ENCODE peak calls at places on chromosome 11, in nine cellular contexts. One of them, this sample, is unnamed.

GRCh38 chr11:78414321-78415051 is 3.1 kb downstream of the GAB2 start:
- DNase-seq in B cell: peak; percentile 32
- DNase-seq in adrenal gland: no peak
- DNase-seq in cardiac fibroblast: peak; percentile 37
- DNase-seq in AG09319: no peak
- DNase-seq in colonic mucosa: no peak
- DNase-seq in left lung: no peak
- DNase-seq in right atrium auricular region: no peak
- DNase-seq in PC-3: peak; percentile 64
- DNase-seq in this sample: no peak

GRCh38 chr11:94895971-94896370 is 77.4 kb downstream of the CWC15 start:
- DNase-seq in B cell: no peak
- DNase-seq in adrenal gland: peak; percentile 18
- DNase-seq in cardiac fibroblast: peak; percentile 47
- DNase-seq in AG09319: no peak
- DNase-seq in colonic mucosa: no peak
- DNase-seq in left lung: no peak
- DNase-seq in right atrium auricular region: peak; percentile 54
- DNase-seq in PC-3: peak; percentile 76
- DNase-seq in this sample: no peak

GRCh38 chr11:33530824-33531223 is 169.8 kb downstream of the C11orf91 start:
- DNase-seq in B cell: no peak
- DNase-seq in adrenal gland: no peak
- DNase-seq in cardiac fibroblast: peak; percentile 43
- DNase-seq in AG09319: no peak
- DNase-seq in colonic mucosa: no peak
- DNase-seq in left lung: no peak
- DNase-seq in right atrium auricular region: no peak
- DNase-seq in PC-3: peak; percentile 38
- DNase-seq in this sample: no peak

GRCh38 chr11:27201454-27202302 is 161.1 kb downstream of the BBOX1 start:
- DNase-seq in B cell: no peak
- DNase-seq in adrenal gland: peak; percentile 93
- DNase-seq in cardiac fibroblast: peak; percentile 74
- DNase-seq in AG09319: no peak
- DNase-seq in colonic mucosa: peak; percentile 97
- DNase-seq in left lung: no peak
- DNase-seq in right atrium auricular region: peak; percentile 91
- DNase-seq in PC-3: peak; percentile 96
- DNase-seq in this sample: no peak

GRCh38 chr11:86740628-86741488 is 59.5 kb upstream of the PRSS23 start:
- DNase-seq in B cell: no peak
- DNase-seq in adrenal gland: peak; percentile 83
- DNase-seq in cardiac fibroblast: peak; percentile 97
- DNase-seq in AG09319: peak; percentile 78
- DNase-seq in colonic mucosa: peak; percentile 31
- DNase-seq in left lung: no peak
- DNase-seq in right atrium auricular region: peak; percentile 85
- DNase-seq in PC-3: peak; percentile 92
- DNase-seq in this sample: no peak

GRCh38 chr11:86040919-86041318 is 28.0 kb downstream of the PICALM start:
- DNase-seq in B cell: no peak
- DNase-seq in adrenal gland: no peak
- DNase-seq in cardiac fibroblast: no peak
- DNase-seq in AG09319: no peak
- DNase-seq in colonic mucosa: no peak
- DNase-seq in left lung: no peak
- DNase-seq in right atrium auricular region: no peak
- DNase-seq in PC-3: no peak
- DNase-seq in this sample: no peak

GRCh38 chr11:68582416-68583046 is 101.8 kb upstream of the GAL start:
- DNase-seq in B cell: no peak
- DNase-seq in adrenal gland: peak; percentile 49
- DNase-seq in cardiac fibroblast: no peak
- DNase-seq in AG09319: no peak
- DNase-seq in colonic mucosa: no peak
- DNase-seq in left lung: no peak
- DNase-seq in right atrium auricular region: no peak
- DNase-seq in PC-3: no peak
- DNase-seq in this sample: no peak

GRCh38 chr11:113475160-113475761 is at the start of gene DRD2:
- DNase-seq in B cell: no peak
- DNase-seq in adrenal gland: peak; percentile 18
- DNase-seq in cardiac fibroblast: peak; percentile 7
- DNase-seq in AG09319: no peak
- DNase-seq in colonic mucosa: no peak
- DNase-seq in left lung: peak; percentile 74
- DNase-seq in right atrium auricular region: no peak
- DNase-seq in PC-3: no peak
- DNase-seq in this sample: peak; percentile 84

GRCh38 chr11:57885298-57886035 is 123.9 kb downstream of the CTNND1 start:
- DNase-seq in B cell: no peak
- DNase-seq in adrenal gland: peak; percentile 9
- DNase-seq in cardiac fibroblast: peak; percentile 1
- DNase-seq in AG09319: no peak
- DNase-seq in colonic mucosa: no peak
- DNase-seq in left lung: no peak
- DNase-seq in right atrium auricular region: no peak
- DNase-seq in PC-3: peak; percentile 51
- DNase-seq in this sample: peak; percentile 38

GRCh38 chr11:119432484-119433368 is 9.8 kb upstream of the THY1 start:
- DNase-seq in B cell: no peak
- DNase-seq in adrenal gland: peak; percentile 33
- DNase-seq in cardiac fibroblast: peak; percentile 89
- DNase-seq in AG09319: peak; percentile 56
- DNase-seq in colonic mucosa: no peak
- DNase-seq in left lung: peak; percentile 68
- DNase-seq in right atrium auricular region: no peak
- DNase-seq in PC-3: peak; percentile 68
- DNase-seq in this sample: no peak

GRCh38 chr11:117443269-117444186 is 115.9 kb downstream of the CEP164 start:
- DNase-seq in B cell: no peak
- DNase-seq in adrenal gland: peak; percentile 55
- DNase-seq in cardiac fibroblast: peak; percentile 51
- DNase-seq in AG09319: no peak
- DNase-seq in colonic mucosa: peak; percentile 27
- DNase-seq in left lung: no peak
- DNase-seq in right atrium auricular region: peak; percentile 65
- DNase-seq in PC-3: peak; percentile 55
- DNase-seq in this sample: no peak
- TF ChIP-seq CTCF in B cell: no peak
- TF ChIP-seq CTCF in adrenal gland: peak; percentile 57
- TF ChIP-seq CTCF in cardiac fibroblast: peak; percentile 50
- TF ChIP-seq CTCF in AG09319: peak; percentile 39
- TF ChIP-seq CTCF in colonic mucosa: no peak
- TF ChIP-seq CTCF in left lung: peak; percentile 28
- TF ChIP-seq CTCF in right atrium auricular region: peak; percentile 34
- TF ChIP-seq CTCF in PC-3: peak; percentile 66
- TF ChIP-seq CTCF in this sample: peak; percentile 29

GRCh38 chr11:35412285-35412684 is 7.1 kb downstream of the SLC1A2 start:
- DNase-seq in B cell: no peak
- DNase-seq in adrenal gland: no peak
- DNase-seq in cardiac fibroblast: peak; percentile 11
- DNase-seq in AG09319: no peak
- DNase-seq in colonic mucosa: no peak
- DNase-seq in left lung: no peak
- DNase-seq in right atrium auricular region: no peak
- DNase-seq in PC-3: peak; percentile 32
- DNase-seq in this sample: no peak
- TF ChIP-seq CTCF in B cell: peak; percentile 43
- TF ChIP-seq CTCF in adrenal gland: peak; percentile 12
- TF ChIP-seq CTCF in cardiac fibroblast: peak; percentile 36
- TF ChIP-seq CTCF in AG09319: peak; percentile 44
- TF ChIP-seq CTCF in colonic mucosa: no peak
- TF ChIP-seq CTCF in left lung: peak; percentile 14
- TF ChIP-seq CTCF in right atrium auricular region: peak; percentile 21
- TF ChIP-seq CTCF in PC-3: peak; percentile 76
- TF ChIP-seq CTCF in this sample: peak; percentile 68

DNA sequence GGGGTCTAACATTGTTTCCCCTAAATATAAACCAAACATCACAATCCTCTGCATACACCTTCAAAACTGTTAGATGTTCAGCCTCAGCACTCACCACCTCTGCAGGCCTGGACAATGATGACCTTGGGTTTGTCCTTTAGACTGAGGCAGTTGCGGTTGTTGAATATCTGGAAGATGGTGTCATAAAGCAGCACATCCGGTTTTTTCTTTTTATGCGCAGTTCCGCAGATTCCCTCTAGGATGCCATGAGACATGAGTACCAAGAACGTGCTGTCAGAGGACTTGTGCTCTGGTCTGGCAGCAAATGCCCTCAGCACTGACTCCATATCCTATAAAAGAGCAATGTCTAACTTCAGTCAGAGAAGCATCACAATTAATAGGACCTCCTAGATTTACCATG is 22.8 kb downstream of the CASP5 start:
- DNase-seq in B cell: peak; percentile 26
- DNase-seq in adrenal gland: no peak
- DNase-seq in cardiac fibroblast: no peak
- DNase-seq in AG09319: no peak
- DNase-seq in colonic mucosa: no peak
- DNase-seq in left lung: no peak
- DNase-seq in right atrium auricular region: no peak
- DNase-seq in PC-3: peak; percentile 48
- DNase-seq in this sample: no peak
- TF ChIP-seq CTCF in B cell: no peak
- TF ChIP-seq CTCF in adrenal gland: no peak
- TF ChIP-seq CTCF in cardiac fibroblast: peak; percentile 19
- TF ChIP-seq CTCF in AG09319: no peak
- TF ChIP-seq CTCF in colonic mucosa: no peak
- TF ChIP-seq CTCF in left lung: no peak
- TF ChIP-seq CTCF in right atrium auricular region: no peak
- TF ChIP-seq CTCF in PC-3: peak; percentile 21
- TF ChIP-seq CTCF in this sample: no peak

GRCh38 chr11:44315947-44316387 is 6.0 kb upstream of the ALX4 start:
- DNase-seq in B cell: no peak
- DNase-seq in adrenal gland: no peak
- DNase-seq in cardiac fibroblast: peak; percentile 42
- DNase-seq in AG09319: no peak
- DNase-seq in colonic mucosa: no peak
- DNase-seq in left lung: no peak
- DNase-seq in right atrium auricular region: no peak
- DNase-seq in PC-3: no peak
- DNase-seq in this sample: no peak
- TF ChIP-seq CTCF in B cell: no peak
- TF ChIP-seq CTCF in adrenal gland: no peak
- TF ChIP-seq CTCF in cardiac fibroblast: no peak
- TF ChIP-seq CTCF in AG09319: peak; percentile 2
- TF ChIP-seq CTCF in colonic mucosa: no peak
- TF ChIP-seq CTCF in left lung: no peak
- TF ChIP-seq CTCF in right atrium auricular region: no peak
- TF ChIP-seq CTCF in PC-3: no peak
- TF ChIP-seq CTCF in this sample: peak; percentile 27

DNA sequence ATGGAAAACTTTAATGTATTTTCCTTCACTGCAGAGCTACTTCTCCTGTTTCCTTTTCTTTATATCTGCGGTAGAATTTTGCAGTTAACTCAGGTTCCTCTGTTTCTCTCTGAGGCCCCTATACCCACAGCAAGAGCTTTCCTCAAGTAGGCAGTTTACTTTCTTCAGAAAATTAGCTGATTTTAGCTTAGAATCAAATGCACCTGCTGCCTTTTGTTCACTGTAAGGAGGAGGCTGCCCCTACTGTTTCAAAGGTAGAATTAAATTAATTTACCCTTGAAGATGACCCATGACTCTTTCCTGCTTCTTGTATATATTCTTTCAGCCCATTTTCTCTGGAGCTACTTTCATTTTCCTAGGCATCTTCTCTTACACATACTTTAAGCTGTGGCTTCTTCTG is 68.7 kb upstream of the GDPD4 start:
- DNase-seq in B cell: no peak
- DNase-seq in adrenal gland: no peak
- DNase-seq in cardiac fibroblast: no peak
- DNase-seq in AG09319: no peak
- DNase-seq in colonic mucosa: no peak
- DNase-seq in left lung: no peak
- DNase-seq in right atrium auricular region: no peak
- DNase-seq in PC-3: no peak
- DNase-seq in this sample: no peak
- TF ChIP-seq CTCF in B cell: no peak
- TF ChIP-seq CTCF in adrenal gland: peak; percentile 3
- TF ChIP-seq CTCF in cardiac fibroblast: no peak
- TF ChIP-seq CTCF in AG09319: no peak
- TF ChIP-seq CTCF in colonic mucosa: no peak
- TF ChIP-seq CTCF in left lung: no peak
- TF ChIP-seq CTCF in right atrium auricular region: no peak
- TF ChIP-seq CTCF in PC-3: peak; percentile 55
- TF ChIP-seq CTCF in this sample: no peak

GRCh38 chr11:75577198-75577597 is 15.1 kb downstream of the SERPINH1 start:
- DNase-seq in B cell: no peak
- DNase-seq in adrenal gland: peak; percentile 78
- DNase-seq in cardiac fibroblast: peak; percentile 41
- DNase-seq in AG09319: no peak
- DNase-seq in colonic mucosa: peak; percentile 58
- DNase-seq in left lung: no peak
- DNase-seq in right atrium auricular region: no peak
- DNase-seq in PC-3: peak; percentile 68
- DNase-seq in this sample: no peak

GRCh38 chr11:75576017-75576416 is 14.0 kb downstream of the SERPINH1 start:
- DNase-seq in B cell: no peak
- DNase-seq in adrenal gland: no peak
- DNase-seq in cardiac fibroblast: no peak
- DNase-seq in AG09319: no peak
- DNase-seq in colonic mucosa: no peak
- DNase-seq in left lung: no peak
- DNase-seq in right atrium auricular region: no peak
- DNase-seq in PC-3: no peak
- DNase-seq in this sample: no peak

GRCh38 chr11:75576445-75577049 is 14.5 kb downstream of the SERPINH1 start:
- DNase-seq in B cell: peak; percentile 84
- DNase-seq in adrenal gland: no peak
- DNase-seq in cardiac fibroblast: peak; percentile 78
- DNase-seq in AG09319: no peak
- DNase-seq in colonic mucosa: no peak
- DNase-seq in left lung: peak; percentile 88
- DNase-seq in right atrium auricular region: no peak
- DNase-seq in PC-3: no peak
- DNase-seq in this sample: peak; percentile 89

GRCh38 chr11:75572744-75573143 is 10.7 kb downstream of the SERPINH1 start:
- DNase-seq in B cell: no peak
- DNase-seq in adrenal gland: no peak
- DNase-seq in cardiac fibroblast: no peak
- DNase-seq in AG09319: no peak
- DNase-seq in colonic mucosa: no peak
- DNase-seq in left lung: peak; percentile 30
- DNase-seq in right atrium auricular region: no peak
- DNase-seq in PC-3: no peak
- DNase-seq in this sample: no peak

DNA sequence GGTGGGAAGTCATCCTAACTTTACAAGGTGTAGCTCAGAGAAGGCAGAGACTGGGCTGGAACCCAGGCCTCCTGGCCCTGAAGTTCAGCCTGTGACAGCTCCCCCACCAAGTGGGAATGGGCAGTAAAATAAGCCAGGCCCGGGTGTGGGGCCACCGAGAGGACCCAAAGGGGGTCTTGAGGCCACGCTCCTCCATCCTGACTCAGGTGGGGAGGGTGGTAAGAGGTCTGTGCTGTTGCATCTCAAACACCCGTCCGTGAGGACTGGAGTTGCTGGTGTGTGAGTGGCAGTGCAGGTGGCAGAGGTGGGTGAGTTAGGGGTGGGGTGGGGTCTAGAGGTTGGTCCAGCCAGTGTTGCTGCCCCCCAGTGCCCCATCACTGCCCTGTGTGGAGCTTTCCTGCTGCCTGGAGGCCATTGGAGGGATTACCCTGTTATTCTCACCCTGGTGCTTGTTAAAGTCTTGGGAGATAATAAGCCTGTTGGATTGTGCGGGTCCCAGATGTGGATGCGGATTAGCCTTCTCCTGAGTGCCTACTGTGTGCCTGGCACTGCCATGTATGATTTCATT is 12.7 kb downstream of the SERPINH1 start:
- DNase-seq in B cell: no peak
- DNase-seq in adrenal gland: no peak
- DNase-seq in cardiac fibroblast: peak; percentile 37
- DNase-seq in AG09319: no peak
- DNase-seq in colonic mucosa: no peak
- DNase-seq in left lung: no peak
- DNase-seq in right atrium auricular region: no peak
- DNase-seq in PC-3: no peak
- DNase-seq in this sample: no peak
- TF ChIP-seq CTCF in B cell: no peak
- TF ChIP-seq CTCF in adrenal gland: peak; percentile 34
- TF ChIP-seq CTCF in cardiac fibroblast: peak; percentile 47
- TF ChIP-seq CTCF in AG09319: peak; percentile 44
- TF ChIP-seq CTCF in colonic mucosa: no peak
- TF ChIP-seq CTCF in left lung: no peak
- TF ChIP-seq CTCF in right atrium auricular region: no peak
- TF ChIP-seq CTCF in PC-3: peak; percentile 24
- TF ChIP-seq CTCF in this sample: peak; percentile 26